ENCODE peak calls at places on chromosomes 7 and 10, in four cellular contexts. One of them, this sample, is unnamed.

GRCh38 chr10:14953452-14954000 is 370 bp downstream of the DCLRE1C start:
- DNase-seq in AG04450: peak
- DNase-seq in islet precursor cell: no peak
- DNase-seq in activated CD8-positive, alpha-beta memory T cell treated with anti-CD3 and anti-CD28 coated beads, Interleukin-2, amount 10 ng/mL, durations not matched to agents 7 days and 5 days: peak
- DNase-seq in this sample: peak

GRCh38 chr7:157468221-157469111 is 131.7 kb downstream of the DNAJB6 start:
- DNase-seq in AG04450: no peak
- DNase-seq in islet precursor cell: no peak
- DNase-seq in activated CD8-positive, alpha-beta memory T cell treated with anti-CD3 and anti-CD28 coated beads, Interleukin-2, amount 10 ng/mL, durations not matched to agents 7 days and 5 days: no peak
- DNase-seq in this sample: no peak

GRCh38 chr10:101495324-101495925 is 92.6 kb downstream of the POLL start:
- DNase-seq in AG04450: no peak
- DNase-seq in islet precursor cell: no peak
- DNase-seq in activated CD8-positive, alpha-beta memory T cell treated with anti-CD3 and anti-CD28 coated beads, Interleukin-2, amount 10 ng/mL, durations not matched to agents 7 days and 5 days: no peak
- DNase-seq in this sample: peak

GRCh38 chr10:81875680-81876252 is 772 bp downstream of the NRG3 start:
- DNase-seq in AG04450: no peak
- DNase-seq in islet precursor cell: no peak
- DNase-seq in activated CD8-positive, alpha-beta memory T cell treated with anti-CD3 and anti-CD28 coated beads, Interleukin-2, amount 10 ng/mL, durations not matched to agents 7 days and 5 days: no peak
- DNase-seq in this sample: no peak

GRCh38 chr7:4268040-4268965 is 413.8 kb upstream of the FOXK1 start:
- DNase-seq in AG04450: no peak
- DNase-seq in islet precursor cell: peak
- DNase-seq in activated CD8-positive, alpha-beta memory T cell treated with anti-CD3 and anti-CD28 coated beads, Interleukin-2, amount 10 ng/mL, durations not matched to agents 7 days and 5 days: no peak
- DNase-seq in this sample: no peak

GRCh38 chr7:36188923-36189322 is 35.9 kb downstream of the EEPD1 start:
- DNase-seq in AG04450: no peak
- DNase-seq in islet precursor cell: no peak
- DNase-seq in activated CD8-positive, alpha-beta memory T cell treated with anti-CD3 and anti-CD28 coated beads, Interleukin-2, amount 10 ng/mL, durations not matched to agents 7 days and 5 days: no peak
- DNase-seq in this sample: no peak

GRCh38 chr10:24132741-24133140 is 76.2 kb upstream of the KIAA1217 start:
- DNase-seq in AG04450: no peak
- DNase-seq in islet precursor cell: no peak
- DNase-seq in activated CD8-positive, alpha-beta memory T cell treated with anti-CD3 and anti-CD28 coated beads, Interleukin-2, amount 10 ng/mL, durations not matched to agents 7 days and 5 days: no peak
- DNase-seq in this sample: no peak

GRCh38 chr7:1725199-1725701 is 55.2 kb downstream of the ELFN1 start:
- DNase-seq in AG04450: no peak
- DNase-seq in islet precursor cell: no peak
- DNase-seq in activated CD8-positive, alpha-beta memory T cell treated with anti-CD3 and anti-CD28 coated beads, Interleukin-2, amount 10 ng/mL, durations not matched to agents 7 days and 5 days: no peak
- DNase-seq in this sample: peak

GRCh38 chr7:54701982-54702381 is 57.0 kb downstream of the SEC61G start:
- DNase-seq in AG04450: no peak
- DNase-seq in islet precursor cell: no peak
- DNase-seq in activated CD8-positive, alpha-beta memory T cell treated with anti-CD3 and anti-CD28 coated beads, Interleukin-2, amount 10 ng/mL, durations not matched to agents 7 days and 5 days: no peak
- DNase-seq in this sample: no peak

GRCh38 chr7:134897936-134898335 is 88.4 kb upstream of the AGBL3 start:
- DNase-seq in AG04450: no peak
- DNase-seq in islet precursor cell: no peak
- DNase-seq in activated CD8-positive, alpha-beta memory T cell treated with anti-CD3 and anti-CD28 coated beads, Interleukin-2, amount 10 ng/mL, durations not matched to agents 7 days and 5 days: no peak
- DNase-seq in this sample: no peak

GRCh38 chr10:33252324-33252723 is 82.1 kb downstream of the NRP1 start:
- DNase-seq in AG04450: no peak
- DNase-seq in islet precursor cell: no peak
- DNase-seq in activated CD8-positive, alpha-beta memory T cell treated with anti-CD3 and anti-CD28 coated beads, Interleukin-2, amount 10 ng/mL, durations not matched to agents 7 days and 5 days: no peak
- DNase-seq in this sample: no peak

GRCh38 chr10:23871211-23871610 is 337.7 kb upstream of the KIAA1217 start:
- DNase-seq in AG04450: no peak
- DNase-seq in islet precursor cell: no peak
- DNase-seq in activated CD8-positive, alpha-beta memory T cell treated with anti-CD3 and anti-CD28 coated beads, Interleukin-2, amount 10 ng/mL, durations not matched to agents 7 days and 5 days: no peak
- DNase-seq in this sample: no peak

GRCh38 chr7:130887182-130888016 is 153.4 kb upstream of the KLF14 start:
- DNase-seq in AG04450: no peak
- DNase-seq in islet precursor cell: peak
- DNase-seq in activated CD8-positive, alpha-beta memory T cell treated with anti-CD3 and anti-CD28 coated beads, Interleukin-2, amount 10 ng/mL, durations not matched to agents 7 days and 5 days: no peak
- DNase-seq in this sample: peak

GRCh38 chr7:28408105-28408973 is 4.0 kb upstream of the CREB5 start:
- DNase-seq in AG04450: no peak
- DNase-seq in islet precursor cell: peak
- DNase-seq in activated CD8-positive, alpha-beta memory T cell treated with anti-CD3 and anti-CD28 coated beads, Interleukin-2, amount 10 ng/mL, durations not matched to agents 7 days and 5 days: no peak
- DNase-seq in this sample: no peak

GRCh38 chr7:135001390-135002165 is 15.3 kb downstream of the AGBL3 start:
- DNase-seq in AG04450: no peak
- DNase-seq in islet precursor cell: no peak
- DNase-seq in activated CD8-positive, alpha-beta memory T cell treated with anti-CD3 and anti-CD28 coated beads, Interleukin-2, amount 10 ng/mL, durations not matched to agents 7 days and 5 days: no peak
- DNase-seq in this sample: no peak

GRCh38 chr7:76063525-76063924 is 15.6 kb downstream of the MDH2 start:
- DNase-seq in AG04450: no peak
- DNase-seq in islet precursor cell: no peak
- DNase-seq in activated CD8-positive, alpha-beta memory T cell treated with anti-CD3 and anti-CD28 coated beads, Interleukin-2, amount 10 ng/mL, durations not matched to agents 7 days and 5 days: no peak
- DNase-seq in this sample: no peak

GRCh38 chr7:37315752-37316711 is 132.6 kb downstream of the ELMO1 start:
- DNase-seq in AG04450: no peak
- DNase-seq in islet precursor cell: peak
- DNase-seq in activated CD8-positive, alpha-beta memory T cell treated with anti-CD3 and anti-CD28 coated beads, Interleukin-2, amount 10 ng/mL, durations not matched to agents 7 days and 5 days: no peak
- DNase-seq in this sample: no peak

GRCh38 chr7:21338728-21339164 is 89.1 kb upstream of the SP4 start:
- DNase-seq in AG04450: no peak
- DNase-seq in islet precursor cell: no peak
- DNase-seq in activated CD8-positive, alpha-beta memory T cell treated with anti-CD3 and anti-CD28 coated beads, Interleukin-2, amount 10 ng/mL, durations not matched to agents 7 days and 5 days: peak
- DNase-seq in this sample: no peak

GRCh38 chr7:91137447-91137846 is 126.8 kb upstream of the FZD1 start:
- DNase-seq in AG04450: no peak
- DNase-seq in islet precursor cell: no peak
- DNase-seq in activated CD8-positive, alpha-beta memory T cell treated with anti-CD3 and anti-CD28 coated beads, Interleukin-2, amount 10 ng/mL, durations not matched to agents 7 days and 5 days: no peak
- DNase-seq in this sample: peak

GRCh38 chr10:110617455-110618162 is 26.5 kb upstream of the RBM20 start:
- DNase-seq in AG04450: no peak
- DNase-seq in islet precursor cell: no peak
- DNase-seq in activated CD8-positive, alpha-beta memory T cell treated with anti-CD3 and anti-CD28 coated beads, Interleukin-2, amount 10 ng/mL, durations not matched to agents 7 days and 5 days: no peak
- DNase-seq in this sample: no peak

GRCh38 chr10:79311581-79312407 is 35.5 kb upstream of the PPIF start:
- DNase-seq in AG04450: no peak
- DNase-seq in islet precursor cell: no peak
- DNase-seq in activated CD8-positive, alpha-beta memory T cell treated with anti-CD3 and anti-CD28 coated beads, Interleukin-2, amount 10 ng/mL, durations not matched to agents 7 days and 5 days: no peak
- DNase-seq in this sample: no peak

GRCh38 chr7:95608344-95609173 is 12.2 kb upstream of the PDK4 start:
- DNase-seq in AG04450: peak
- DNase-seq in islet precursor cell: peak
- DNase-seq in activated CD8-positive, alpha-beta memory T cell treated with anti-CD3 and anti-CD28 coated beads, Interleukin-2, amount 10 ng/mL, durations not matched to agents 7 days and 5 days: no peak
- DNase-seq in this sample: peak

GRCh38 chr7:3246133-3246532 is 54.9 kb upstream of the SDK1 start:
- DNase-seq in AG04450: no peak
- DNase-seq in islet precursor cell: peak
- DNase-seq in activated CD8-positive, alpha-beta memory T cell treated with anti-CD3 and anti-CD28 coated beads, Interleukin-2, amount 10 ng/mL, durations not matched to agents 7 days and 5 days: no peak
- DNase-seq in this sample: no peak

GRCh38 chr7:41886906-41887311 is 184.0 kb upstream of the INHBA start:
- DNase-seq in AG04450: peak
- DNase-seq in islet precursor cell: peak
- DNase-seq in activated CD8-positive, alpha-beta memory T cell treated with anti-CD3 and anti-CD28 coated beads, Interleukin-2, amount 10 ng/mL, durations not matched to agents 7 days and 5 days: no peak
- DNase-seq in this sample: peak

GRCh38 chr10:98302711-98303365 is 34.8 kb upstream of the LOXL4 start:
- DNase-seq in AG04450: no peak
- DNase-seq in islet precursor cell: peak
- DNase-seq in activated CD8-positive, alpha-beta memory T cell treated with anti-CD3 and anti-CD28 coated beads, Interleukin-2, amount 10 ng/mL, durations not matched to agents 7 days and 5 days: no peak
- DNase-seq in this sample: no peak

GRCh38 chr7:112110651-112111050 is 95.5 kb downstream of the DOCK4 start:
- DNase-seq in AG04450: no peak
- DNase-seq in islet precursor cell: no peak
- DNase-seq in activated CD8-positive, alpha-beta memory T cell treated with anti-CD3 and anti-CD28 coated beads, Interleukin-2, amount 10 ng/mL, durations not matched to agents 7 days and 5 days: no peak
- DNase-seq in this sample: no peak

GRCh38 chr7:33581239-33581638 is 324.1 kb upstream of the BMPER start:
- DNase-seq in AG04450: no peak
- DNase-seq in islet precursor cell: no peak
- DNase-seq in activated CD8-positive, alpha-beta memory T cell treated with anti-CD3 and anti-CD28 coated beads, Interleukin-2, amount 10 ng/mL, durations not matched to agents 7 days and 5 days: no peak
- DNase-seq in this sample: no peak

GRCh38 chr10:17599089-17599488 is 18.1 kb downstream of the HACD1 start:
- DNase-seq in AG04450: peak
- DNase-seq in islet precursor cell: no peak
- DNase-seq in activated CD8-positive, alpha-beta memory T cell treated with anti-CD3 and anti-CD28 coated beads, Interleukin-2, amount 10 ng/mL, durations not matched to agents 7 days and 5 days: no peak
- DNase-seq in this sample: peak

GRCh38 chr7:36526720-36527548 is 137.3 kb downstream of the ANLN start:
- DNase-seq in AG04450: peak
- DNase-seq in islet precursor cell: peak
- DNase-seq in activated CD8-positive, alpha-beta memory T cell treated with anti-CD3 and anti-CD28 coated beads, Interleukin-2, amount 10 ng/mL, durations not matched to agents 7 days and 5 days: peak
- DNase-seq in this sample: peak

GRCh38 chr7:106736508-106737201 is 75.7 kb upstream of the CCDC71L start:
- DNase-seq in AG04450: peak
- DNase-seq in islet precursor cell: peak
- DNase-seq in activated CD8-positive, alpha-beta memory T cell treated with anti-CD3 and anti-CD28 coated beads, Interleukin-2, amount 10 ng/mL, durations not matched to agents 7 days and 5 days: peak
- DNase-seq in this sample: peak

GRCh38 chr7:104074529-104074928 is 85.1 kb upstream of the RELN start:
- DNase-seq in AG04450: no peak
- DNase-seq in islet precursor cell: no peak
- DNase-seq in activated CD8-positive, alpha-beta memory T cell treated with anti-CD3 and anti-CD28 coated beads, Interleukin-2, amount 10 ng/mL, durations not matched to agents 7 days and 5 days: no peak
- DNase-seq in this sample: no peak

GRCh38 chr7:66748127-66748511 is 7.6 kb downstream of the RABGEF1 start:
- DNase-seq in AG04450: no peak
- DNase-seq in islet precursor cell: no peak
- DNase-seq in activated CD8-positive, alpha-beta memory T cell treated with anti-CD3 and anti-CD28 coated beads, Interleukin-2, amount 10 ng/mL, durations not matched to agents 7 days and 5 days: no peak
- DNase-seq in this sample: no peak

This sample was measured in fibroblast of lung.